ENCODE peak calls at places on chromosomes 2 and 18, in five cellular contexts. G, E, A, U and J are unnamed samples.

GRCh38 chr2:18219676-18220075 is 340.8 kb downstream of the RDH14 start:
- DNase-seq in G (no peak), E (no peak), A (no peak), U (no peak), J (peak; percentile 20)

GRCh38 chr18:31217038-31217437 is 54.4 kb upstream of the DSC1 start:
- DNase-seq in G (no peak), E (no peak), A (no peak), U (no peak), J (no peak)

GRCh38 chr2:149200109-149200520 is 130.3 kb upstream of the LYPD6 start:
- DNase-seq in G (no peak), E (no peak), A (no peak), U (no peak), J (peak; percentile 2)

GRCh38 chr2:206856474-206856873 is 82.8 kb upstream of the CPO start:
- DNase-seq in G (no peak), E (no peak), A (peak; percentile 73), U (no peak), J (peak; percentile 14)

GRCh38 chr2:232532406-232532805 is 6.4 kb downstream of the CHRND start:
- DNase-seq in G (no peak), E (peak; percentile 65), A (no peak), U (no peak), J (no peak)

GRCh38 chr2:132824716-132825115 is 154.7 kb upstream of the LYPD1 start:
- DNase-seq in G (no peak), E (no peak), A (peak; percentile 46), U (no peak), J (no peak)

GRCh38 chr2:68796306-68796905 is 61.8 kb downstream of the ARHGAP25 start:
- DNase-seq in G (no peak), E (no peak), A (no peak), U (peak; percentile 41), J (peak; percentile 62)

GRCh38 chr2:177876950-177877349 is 195.6 kb downstream of the PDE11A start:
- DNase-seq in G (no peak), E (no peak), A (no peak), U (no peak), J (no peak)

GRCh38 chr2:7517122-7517487 is 599.9 kb downstream of the RNF144A start:
- DNase-seq in G (no peak), E (peak; percentile 39), A (no peak), U (no peak), J (peak; percentile 2)

GRCh38 chr2:150075831-150076230 is 411.6 kb downstream of the RND3 start:
- DNase-seq in G (no peak), E (no peak), A (peak; percentile 81), U (no peak), J (peak; percentile 18)

GRCh38 chr2:101114815-101115214 is 36.4 kb downstream of the TBC1D8 start:
- DNase-seq in G (no peak), E (no peak), A (no peak), U (peak; percentile 25), J (no peak)

GRCh38 chr2:200351815-200352214 is 45.3 kb downstream of the SPATS2L start:
- DNase-seq in G (no peak), E (no peak), A (no peak), U (no peak), J (no peak)

GRCh38 chr2:120660771-120661459 is 74.8 kb upstream of the GLI2 start:
- DNase-seq in G (no peak), E (no peak), A (no peak), U (no peak), J (no peak)

GRCh38 chr2:242034996-242035814 is 165.7 kb downstream of the RTP5 start:
- DNase-seq in G (no peak), E (no peak), A (no peak), U (no peak), J (no peak)

GRCh38 chr2:192500550-192501200 is 305.9 kb upstream of the TMEFF2 start:
- DNase-seq in G (no peak), E (no peak), A (peak; percentile 83), U (no peak), J (peak; percentile 95)

GRCh38 chr2:231357048-231357447 is 38.5 kb upstream of the B3GNT7 start:
- DNase-seq in G (no peak), E (no peak), A (no peak), U (no peak), J (no peak)

GRCh38 chr2:43948370-43948769 is 47.4 kb downstream of the LRPPRC start:
- DNase-seq in G (no peak), E (no peak), A (no peak), U (no peak), J (no peak)

GRCh38 chr2:159083601-159084000 is 115.2 kb downstream of the TANC1 start:
- DNase-seq in G (no peak), E (no peak), A (no peak), U (no peak), J (peak; percentile 61)

GRCh38 chr18:45384137-45384998 is 230.9 kb upstream of the SLC14A2 start:
- DNase-seq in G (peak; percentile 9), E (peak; percentile 60), A (peak; percentile 27), U (peak; percentile 65), J (peak; percentile 42)

GRCh38 chr18:48575301-48575657 is 36.4 kb downstream of the CTIF start:
- DNase-seq in G (no peak), E (peak; percentile 86), A (no peak), U (no peak), J (no peak)

GRCh38 chr2:135004005-135004746 is 43.1 kb downstream of the MAP3K19 start:
- DNase-seq in G (peak; percentile 64), E (peak; percentile 80), A (peak; percentile 56), U (peak; percentile 72), J (peak; percentile 71)

GRCh38 chr2:240236217-240237111 is 96.0 kb upstream of the OTOS start:
- DNase-seq in G (no peak), E (peak; percentile 55), A (no peak), U (no peak), J (no peak)

GRCh38 chr2:28411166-28411755 is 18.6 kb downstream of the FOSL2 start:
- DNase-seq in G (no peak), E (no peak), A (no peak), U (no peak), J (no peak)

GRCh38 chr2:232689152-232689910 is 7.8 kb upstream of the GIGYF2 start:
- DNase-seq in G (no peak), E (peak; percentile 60), A (peak; percentile 48), U (no peak), J (peak; percentile 65)

GRCh38 chr2:84957771-84958134 is 13.2 kb upstream of the KCMF1 start:
- DNase-seq in G (no peak), E (no peak), A (no peak), U (no peak), J (no peak)
- H3K4me3 ChIP-seq in G (no peak overlapping the region), E (no peak overlapping the region), A (no peak overlapping the region), U (no peak overlapping the region), J (no peak overlapping the region)

GRCh38 chr2:107627164-107627563 is 199.5 kb upstream of the RGPD4 start:
- DNase-seq in G (no peak), E (no peak), A (peak; percentile 41), U (no peak), J (no peak)
- TF ChIP-seq CTCF in G (no peak), E (no peak), A (no peak), U (no peak), J (no peak)

GRCh38 chr2:216691210-216691741 is 4.1 kb downstream of the IGFBP5 start:
- DNase-seq in G (peak; percentile 27), E (peak; percentile 95), A (peak; percentile 79), U (no peak), J (peak; percentile 67)
- H3K4me3 ChIP-seq in G (no peak overlapping the region), E (peak overlapping the region; percentile 60), A (peak overlapping the region; percentile 41), U (no peak overlapping the region), J (no peak overlapping the region)

GRCh38 chr2:166900700-166901099 is 12.4 kb downstream of the XIRP2 start:
- DNase-seq in G (no peak), E (no peak), A (peak; percentile 5), U (peak; percentile 30), J (peak; percentile 7)
- TF ChIP-seq CTCF in G (no peak), E (peak; percentile 23), A (peak; percentile 61), U (peak; percentile 34), J (peak; percentile 17)